ENCODE peak calls at places on chromosomes 4 and X, in nine cellular contexts. E is stimulated activated CD8-positive, alpha-beta memory T cell treated with anti-CD3 and anti-CD28 coated beads, Interleukin-4, amount 100 ng/mL, for 24 hours; C is hepatic stellate cell; F is cardiac muscle cell; B is AG08395; D is NCI-H1930; U is neural crest cell; Y is sciatic nerve; Q is H4. L is an unnamed sample.

GRCh38 chrX:95509474-95509873 is 1175.2 kb upstream of the DIAPH2 start:
- DNase-seq in Q (no peak), D (no peak), C (no peak), B (no peak), U (no peak), F (no peak), Y (no peak), E (no peak), L (no peak)

GRCh38 chr4:183443609-183444148 is 757 bp upstream of the CDKN2AIP start:
- DNase-seq in B (peak; percentile 51), D (no peak), E (no peak), C (no peak), U (no peak), Y (peak; percentile 76), F (no peak), Q (peak; percentile 43), L (peak; percentile 42)

GRCh38 chr4:129829373-129829772 is 733.4 kb downstream of the C4orf33 start:
- DNase-seq in F (no peak), C (no peak), U (no peak), Y (no peak), D (no peak), Q (no peak), B (no peak), E (no peak), L (no peak)

GRCh38 chr4:39770969-39771724 is 73.2 kb downstream of the UBE2K start:
- DNase-seq in Y (no peak), B (no peak), U (no peak), Q (peak; percentile 13), D (no peak), C (no peak), E (no peak), F (no peak), L (no peak)

GRCh38 chr4:161816958-161817357 is 346.8 kb downstream of the FSTL5 start:
- DNase-seq in F (no peak), C (no peak), B (no peak), E (no peak), U (no peak), Y (no peak), Q (no peak), D (no peak), L (no peak)

GRCh38 chr4:46993075-46994006 is at the start of gene GABRA4:
- DNase-seq in U (peak; percentile 2), C (peak; percentile 18), Y (no peak), D (no peak), B (no peak), E (no peak), F (no peak), Q (no peak), L (no peak)

GRCh38 chr4:150457802-150458201 is 124.1 kb upstream of the MAB21L2 start:
- DNase-seq in E (no peak), B (no peak), Y (no peak), C (no peak), D (no peak), F (peak; percentile 8), Q (no peak), U (no peak), L (no peak)

GRCh38 chr4:87079967-87080366 is 140.5 kb downstream of the KLHL8 start:
- DNase-seq in Y (no peak), D (no peak), E (no peak), C (no peak), Q (no peak), B (no peak), U (no peak), F (no peak), L (no peak)

GRCh38 chr4:3262208-3263052 is 13.5 kb downstream of the MSANTD1 start:
- DNase-seq in D (no peak), U (no peak), E (no peak), B (no peak), F (no peak), Q (no peak), Y (peak; percentile 49), C (no peak), L (no peak)

GRCh38 chr4:110610940-110611785 is 11.7 kb downstream of the PITX2 start:
- DNase-seq in F (no peak), U (no peak), Y (no peak), Q (no peak), C (no peak), D (no peak), E (no peak), B (no peak), L (no peak)

GRCh38 chrX:68989865-68990606 is 161.2 kb downstream of the EFNB1 start:
- DNase-seq in B (peak; percentile 76), Y (no peak), F (peak; percentile 92), D (no peak), E (no peak), U (peak; percentile 37), Q (peak; percentile 70), C (peak; percentile 78), L (no peak)

GRCh38 chr4:88439161-88439760 is 17.7 kb upstream of the HERC5 start:
- DNase-seq in C (no peak), E (no peak), F (no peak), B (no peak), Y (no peak), Q (no peak), U (no peak), D (no peak), L (no peak)

GRCh38 chr4:40199999-40200880 is 3.4 kb downstream of the RHOH start:
- DNase-seq in U (no peak), E (peak; percentile 45), C (no peak), D (no peak), Y (no peak), F (no peak), B (no peak), Q (peak; percentile 77), L (no peak)

GRCh38 chrX:6313356-6313755 is 84.7 kb upstream of the NLGN4X start:
- DNase-seq in U (no peak), B (no peak), Q (no peak), E (no peak), D (no peak), F (no peak), Y (no peak), C (no peak), L (no peak)